ENCODE peak calls at places on chromosome 18, in five cellular contexts. U is Panc1, T is GM12878, V is HCT116, I is GM23338. D is an unnamed sample.

GRCh38 chr18:74609535-74609934 is 11.9 kb downstream of the ZNF407 start:
- DNase-seq in U (no peak), T (no peak), V (no peak), I (no peak), D (no peak)

GRCh38 chr18:74531043-74531442 is 3.3 kb upstream of the CNDP1 start:
- DNase-seq in U (no peak), T (no peak), V (no peak), I (no peak), D (no peak)

GRCh38 chr18:9101730-9102390 is 639 bp upstream of the NDUFV2 start:
- DNase-seq in U (no peak), T (no peak), V (peak; percentile 44), I (no peak), D (peak; percentile 71)

GRCh38 chr18:10490401-10491289 is 35.2 kb upstream of the NAPG start:
- DNase-seq in U (peak; percentile 10), T (peak; percentile 58), V (peak; percentile 73), I (peak; percentile 59), D (peak; percentile 60)

GRCh38 chr18:4510709-4511108 is 55.6 kb upstream of the DLGAP1 start:
- DNase-seq in U (no peak), T (no peak), V (no peak), I (no peak), D (no peak)

GRCh38 chr18:49457616-49458015 is 2.8 kb downstream of the DYM start:
- DNase-seq in U (no peak), T (no peak), V (no peak), I (no peak), D (no peak)

GRCh38 chr18:35028556-35028955 is 12.7 kb upstream of the MAPRE2 start:
- DNase-seq in U (no peak), T (no peak), V (no peak), I (no peak), D (no peak)

GRCh38 chr18:25244170-25244569 is 107.8 kb downstream of the ZNF521 start:
- DNase-seq in U (no peak), T (no peak), V (no peak), I (no peak), D (no peak)

GRCh38 chr18:26133652-26134051 is at the start of gene PSMA8:
- DNase-seq in U (no peak), T (no peak), V (no peak), I (peak; percentile 78), D (no peak)

GRCh38 chr18:48929212-48929612 is 21.6 kb downstream of the SMAD7 start:
- DNase-seq in U (no peak), T (no peak), V (no peak), I (no peak), D (no peak)

GRCh38 chr18:59468821-59469220 is 109.8 kb upstream of the LMAN1 start:
- DNase-seq in U (no peak), T (no peak), V (no peak), I (no peak), D (no peak)

GRCh38 chr18:74509856-74510769 is 13.9 kb downstream of the CNDP2 start:
- DNase-seq in U (no peak), T (no peak), V (no peak), I (no peak), D (no peak)

GRCh38 chr18:78292602-78293001 is 687.0 kb upstream of the SALL3 start:
- DNase-seq in U (no peak), T (no peak), V (no peak), I (no peak), D (no peak)

GRCh38 chr18:35811896-35812295 is 160.6 kb upstream of the RMP24 start:
- DNase-seq in U (peak; percentile 18), T (no peak), V (no peak), I (no peak), D (peak; percentile 49)

GRCh38 chr18:75317300-75317699 is 106.7 kb downstream of the TSHZ1 start:
- DNase-seq in U (no peak), T (no peak), V (no peak), I (no peak), D (no peak)

GRCh38 chr18:23380001-23380550 is 73.0 kb upstream of the RIOK3 start:
- DNase-seq in U (no peak), T (no peak), V (no peak), I (peak; percentile 31), D (no peak)

GRCh38 chr18:58911766-58912165 is 47.1 kb downstream of the ZNF532 start:
- DNase-seq in U (no peak), T (no peak), V (no peak), I (peak; percentile 57), D (no peak)

GRCh38 chr18:30971338-30971956 is 71.1 kb downstream of the DSC3 start:
- DNase-seq in U (no peak), T (no peak), V (peak; percentile 34), I (peak; percentile 65), D (no peak)

GRCh38 chr18:26386002-26386401 is 159.8 kb downstream of the TAF4B start:
- DNase-seq in U (no peak), T (no peak), V (no peak), I (no peak), D (no peak)

GRCh38 chr18:39053569-39053968 is 1488.0 kb upstream of the CELF4 start:
- DNase-seq in U (no peak), T (no peak), V (no peak), I (no peak), D (no peak)

GRCh38 chr18:39062426-39062825 is 1496.8 kb upstream of the CELF4 start:
- DNase-seq in U (no peak), T (no peak), V (no peak), I (no peak), D (no peak)

GRCh38 chr18:39058386-39059000 is 1492.9 kb upstream of the CELF4 start:
- DNase-seq in U (no peak), T (no peak), V (no peak), I (no peak), D (no peak)

GRCh38 chr18:39057423-39058057 is 1491.9 kb upstream of the CELF4 start:
- DNase-seq in U (no peak), T (no peak), V (peak; percentile 3), I (no peak), D (no peak)
- TF ChIP-seq REST in U (no peak), T (no peak), V (no peak), I (no peak), D (no peak)

GRCh38 chr18:56995579-56996194 is 151.2 kb upstream of the BOD1L2 start:
- DNase-seq in U (no peak), T (no peak), V (no peak), I (peak; percentile 46), D (no peak)
- TF ChIP-seq CTCF in U (no peak), T (no peak), V (no peak), I (peak; percentile 70), D (no peak)

DNA sequence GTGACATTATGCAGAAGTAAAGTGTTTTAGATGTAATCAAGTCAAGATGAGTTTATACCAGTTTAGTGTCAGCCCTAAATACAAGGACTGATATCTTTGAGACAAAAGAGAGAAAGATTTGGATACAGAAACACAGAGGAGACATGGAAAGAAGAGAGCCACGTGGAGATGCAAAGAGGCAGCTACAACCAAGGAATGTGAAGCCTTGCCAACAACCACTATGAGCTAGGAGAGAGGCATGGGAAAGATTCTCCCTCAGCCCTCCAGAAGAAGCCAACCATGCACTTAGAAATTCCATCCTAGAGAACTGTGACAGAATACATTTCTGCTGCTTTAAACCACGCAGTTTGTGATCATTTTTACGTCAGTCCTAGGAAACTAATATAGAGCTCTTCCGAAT is 217.2 kb downstream of the DOK6 start:
- DNase-seq in U (no peak), T (no peak), V (no peak), I (no peak), D (no peak)
- TF ChIP-seq REST in U (no peak), T (no peak), V (no peak), I (no peak), D (no peak)

DNA sequence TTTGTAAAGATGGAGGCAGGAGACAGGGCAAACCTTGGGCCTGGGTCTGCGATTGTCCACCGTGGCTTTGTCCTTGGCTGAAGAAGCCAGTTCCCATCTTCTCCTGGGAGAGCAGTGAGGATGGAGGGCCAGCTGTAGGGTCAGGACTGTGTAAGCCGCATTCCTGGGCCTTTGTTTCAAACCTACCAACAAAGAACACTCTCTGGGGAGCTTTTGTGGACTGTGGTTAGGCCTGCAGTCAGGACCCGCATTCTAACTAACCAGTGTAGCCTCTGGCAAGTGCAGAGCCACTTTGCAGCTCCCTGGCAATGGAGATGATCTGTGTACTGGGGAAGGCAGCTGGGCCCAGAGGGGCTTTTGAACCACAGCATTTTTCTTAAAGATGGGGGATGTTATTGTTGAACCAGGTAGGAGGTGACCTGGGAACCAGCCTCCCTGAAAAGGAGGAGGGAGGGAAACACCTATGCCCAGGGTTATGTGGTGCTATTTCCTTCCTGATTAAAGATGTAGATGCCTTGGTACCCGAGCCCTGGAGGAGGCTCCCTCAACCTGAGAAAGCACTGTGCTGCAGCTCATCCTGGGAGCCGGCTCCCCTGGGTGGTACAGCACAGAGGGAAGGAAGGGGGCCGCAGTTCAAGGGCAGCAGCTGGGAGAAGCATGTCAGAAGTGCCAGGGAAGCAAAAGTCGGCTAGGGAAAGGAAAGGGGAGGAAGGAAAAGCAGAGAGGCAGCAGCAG is 12.7 kb upstream of the SMAD4 start:
- DNase-seq in U (no peak), T (no peak), V (no peak), I (peak; percentile 77), D (no peak)
- TF ChIP-seq CTCF in U (no peak), T (no peak), V (no peak), I (no peak), D (no peak)

DNA sequence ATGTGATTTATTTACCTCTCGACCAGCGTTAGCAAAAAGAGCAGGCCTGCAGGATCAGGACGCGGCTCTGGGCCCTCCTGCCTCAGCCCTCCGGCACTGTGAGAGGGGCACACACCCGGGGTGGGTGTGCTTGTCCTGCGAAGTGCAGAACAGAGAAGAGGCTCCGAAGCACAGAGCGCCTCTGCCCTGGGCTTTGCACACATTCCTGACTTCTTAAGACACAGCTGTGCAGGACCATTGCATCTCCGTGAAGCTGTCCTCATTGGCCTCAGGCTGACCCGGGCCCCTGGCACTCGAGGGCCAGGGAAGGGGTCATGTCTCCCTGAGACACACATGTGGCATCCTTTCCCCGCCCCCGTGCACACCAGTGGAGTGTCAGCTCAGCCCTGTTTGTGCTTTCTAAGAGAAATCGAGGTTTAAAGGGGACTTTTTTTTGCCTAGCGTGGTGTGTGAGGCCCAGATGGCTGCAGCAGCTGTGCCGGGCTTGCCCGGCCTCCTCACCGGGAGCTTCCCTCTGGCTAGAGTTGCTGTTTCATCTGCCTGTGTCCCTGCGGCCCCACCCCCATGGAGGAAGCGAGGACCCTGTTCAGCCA is 9.9 kb upstream of the NFATC1 start:
- DNase-seq in U (no peak), T (no peak), V (no peak), I (no peak), D (no peak)
- TF ChIP-seq REST in U (no peak), T (no peak), V (no peak), I (no peak), D (no peak)

GRCh38 chr18:12990977-12991838 is at the start of gene CEP192:
- DNase-seq in U (peak; percentile 84), T (peak; percentile 96), V (peak; percentile 98), I (peak; percentile 98), D (peak; percentile 100)
- TF ChIP-seq CTCF in U (peak; percentile 15), T (no peak), V (no peak), I (no peak), D (no peak)

D was measured in HL-60.